ENCODE peak calls at places on chromosomes 11 and 22, in four cellular contexts. One of them, this sample, is unnamed.

GRCh38 chr11:109039611-109040010 is 374.7 kb downstream of the DDX10 start:
- DNase-seq in A549: no peak
- DNase-seq in esophagus squamous epithelium: no peak
- DNase-seq in Peyer's patch: no peak
- DNase-seq in this sample: no peak

GRCh38 chr22:41578818-41579217 is 10.8 kb downstream of the PMM1 start:
- DNase-seq in Peyer's patch: no peak
- DNase-seq in esophagus squamous epithelium: no peak
- DNase-seq in A549: no peak
- DNase-seq in this sample: no peak

GRCh38 chr22:19478466-19479357 is at the start of gene UFD1:
- DNase-seq in A549: peak; percentile 78
- DNase-seq in Peyer's patch: peak; percentile 90
- DNase-seq in esophagus squamous epithelium: no peak
- DNase-seq in this sample: peak; percentile 82

GRCh38 chr11:69437001-69437875 is 44.2 kb upstream of the LINC01488 start:
- DNase-seq in esophagus squamous epithelium: no peak
- DNase-seq in Peyer's patch: no peak
- DNase-seq in A549: peak; percentile 73
- DNase-seq in this sample: no peak

GRCh38 chr11:44595006-44595405 is 29.5 kb downstream of the CD82 start:
- DNase-seq in A549: no peak
- DNase-seq in esophagus squamous epithelium: no peak
- DNase-seq in Peyer's patch: no peak
- DNase-seq in this sample: no peak

GRCh38 chr11:28058333-28058732 is 49.6 kb downstream of the KIF18A start:
- DNase-seq in esophagus squamous epithelium: no peak
- DNase-seq in Peyer's patch: no peak
- DNase-seq in A549: peak; percentile 47
- DNase-seq in this sample: no peak

GRCh38 chr11:61949169-61950034 is 749 bp upstream of the BEST1 start:
- DNase-seq in esophagus squamous epithelium: no peak
- DNase-seq in A549: peak; percentile 71
- DNase-seq in Peyer's patch: no peak
- DNase-seq in this sample: no peak

GRCh38 chr11:96622026-96622634 is 232.3 kb downstream of the JRKL start:
- DNase-seq in esophagus squamous epithelium: no peak
- DNase-seq in Peyer's patch: no peak
- DNase-seq in A549: no peak
- DNase-seq in this sample: no peak

GRCh38 chr11:15972838-15973237 is 383.5 kb downstream of the SOX6 start:
- DNase-seq in Peyer's patch: no peak
- DNase-seq in A549: no peak
- DNase-seq in esophagus squamous epithelium: no peak
- DNase-seq in this sample: no peak

GRCh38 chr22:31122532-31123291 is at the start of gene INPP5J:
- DNase-seq in esophagus squamous epithelium: no peak
- DNase-seq in Peyer's patch: peak; percentile 89
- DNase-seq in A549: peak; percentile 24
- DNase-seq in this sample: no peak

GRCh38 chr22:22388055-22388454 is 120.5 kb downstream of the ZNF280B start:
- DNase-seq in Peyer's patch: no peak
- DNase-seq in A549: no peak
- DNase-seq in esophagus squamous epithelium: no peak
- DNase-seq in this sample: no peak

GRCh38 chr11:75308116-75308515 is 43.3 kb downstream of the ARRB1 start:
- DNase-seq in Peyer's patch: peak; percentile 34
- DNase-seq in A549: no peak
- DNase-seq in esophagus squamous epithelium: no peak
- DNase-seq in this sample: no peak

DNA sequence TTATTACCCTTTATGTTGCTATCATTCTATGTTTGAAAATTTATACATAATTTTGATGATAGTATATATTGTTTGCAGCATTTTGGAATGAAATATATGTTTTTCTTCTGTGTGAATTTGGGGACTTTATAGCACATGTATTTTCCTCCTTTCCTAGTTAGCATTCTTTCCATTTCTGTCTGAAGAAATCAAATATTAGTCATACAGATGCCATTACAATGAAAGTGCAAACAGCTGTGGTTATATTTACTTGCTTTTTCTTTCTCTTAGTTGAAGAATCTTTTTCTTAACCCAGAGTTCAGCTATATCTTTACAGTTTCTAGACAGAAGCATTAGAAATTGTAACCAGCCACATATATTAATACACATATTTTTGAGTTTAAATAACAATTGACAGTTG is 753.1 kb upstream of the ARHGAP42 start:
- DNase-seq in Peyer's patch: no peak
- DNase-seq in A549: no peak
- DNase-seq in esophagus squamous epithelium: no peak
- DNase-seq in this sample: no peak
- H3K9me3 ChIP-seq in Peyer's patch: no peaks in the 10 kb centered on the region
- H3K9me3 ChIP-seq in A549: no peaks in the 10 kb centered on the region
- H3K9me3 ChIP-seq in esophagus squamous epithelium: no peaks in the 10 kb centered on the region
- H3K9me3 ChIP-seq in this sample: no peaks in the 10 kb centered on the region

GRCh38 chr11:130171534-130171933 is 12.0 kb downstream of the ST14 start:
- DNase-seq in esophagus squamous epithelium: no peak
- DNase-seq in Peyer's patch: no peak
- DNase-seq in A549: no peak
- DNase-seq in this sample: no peak
- TF ChIP-seq CTCF in esophagus squamous epithelium: no peak
- TF ChIP-seq CTCF in Peyer's patch: no peak
- TF ChIP-seq CTCF in A549: no peak
- TF ChIP-seq CTCF in this sample: no peak

GRCh38 chr11:122817121-122817520 is 21.2 kb upstream of the CRTAM start:
- DNase-seq in Peyer's patch: no peak
- DNase-seq in esophagus squamous epithelium: no peak
- DNase-seq in A549: no peak
- DNase-seq in this sample: no peak

GRCh38 chr11:122823564-122823963 is 14.7 kb upstream of the CRTAM start:
- DNase-seq in Peyer's patch: no peak
- DNase-seq in A549: no peak
- DNase-seq in esophagus squamous epithelium: no peak
- DNase-seq in this sample: no peak

GRCh38 chr11:122820158-122820557 is 18.1 kb upstream of the CRTAM start:
- DNase-seq in esophagus squamous epithelium: no peak
- DNase-seq in A549: no peak
- DNase-seq in Peyer's patch: no peak
- DNase-seq in this sample: no peak

GRCh38 chr11:122816701-122817100 is 21.6 kb upstream of the CRTAM start:
- DNase-seq in esophagus squamous epithelium: no peak
- DNase-seq in Peyer's patch: no peak
- DNase-seq in A549: no peak
- DNase-seq in this sample: no peak

DNA sequence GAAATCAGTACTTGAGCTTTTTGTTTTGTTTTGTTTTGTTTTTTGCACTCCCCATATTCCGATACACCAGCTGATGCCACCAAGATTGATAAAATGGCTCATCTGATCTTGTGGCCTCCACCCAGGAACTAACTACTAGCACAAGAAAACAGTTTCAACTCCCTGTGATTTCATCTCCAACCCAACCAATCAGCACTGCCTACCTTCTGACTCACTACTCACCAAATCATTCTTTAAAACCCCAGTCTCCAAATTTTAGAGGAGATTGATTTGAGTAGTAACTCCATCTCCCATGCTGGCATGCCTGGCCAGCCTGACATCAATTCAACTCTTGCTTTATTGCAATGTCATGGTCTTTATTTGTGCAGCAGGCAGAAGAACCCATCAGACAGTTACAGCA is 16.1 kb upstream of the CRTAM start:
- DNase-seq in Peyer's patch: no peak
- DNase-seq in esophagus squamous epithelium: no peak
- DNase-seq in A549: no peak
- DNase-seq in this sample: no peak
- H3K9me3 ChIP-seq in Peyer's patch: no peaks in the 10 kb centered on the region
- H3K9me3 ChIP-seq in esophagus squamous epithelium: no peaks in the 10 kb centered on the region
- H3K9me3 ChIP-seq in A549: no peaks in the 10 kb centered on the region
- H3K9me3 ChIP-seq in this sample: no peaks in the 10 kb centered on the region

DNA sequence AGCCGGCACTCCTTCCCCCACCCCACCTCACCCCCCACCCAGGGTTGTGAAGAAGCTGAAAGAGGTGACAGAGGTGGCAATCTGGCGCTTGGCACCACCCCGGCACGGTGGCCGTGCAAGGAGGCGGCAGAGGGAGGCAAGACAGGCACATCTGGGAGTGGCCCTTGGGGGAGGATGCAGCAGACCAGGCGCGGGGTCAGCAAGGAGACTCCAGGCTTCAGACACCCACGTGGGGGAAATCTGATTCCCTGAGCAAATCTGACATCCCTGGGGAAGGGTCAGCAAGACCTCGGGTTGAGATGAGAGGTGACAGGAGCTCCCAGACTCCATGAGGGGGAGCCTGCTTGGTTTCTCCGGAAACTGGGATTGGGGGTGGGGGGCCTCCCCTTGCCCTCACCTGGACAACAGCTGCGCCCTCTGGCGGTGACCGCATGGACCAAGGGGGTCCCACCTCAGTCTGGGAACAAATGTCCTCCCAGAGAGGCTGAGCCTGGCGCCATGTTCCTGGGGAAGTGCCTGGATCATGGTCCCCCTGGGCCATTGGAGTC is 4.0 kb upstream of the RCOR2 start:
- DNase-seq in esophagus squamous epithelium: no peak
- DNase-seq in A549: no peak
- DNase-seq in Peyer's patch: no peak
- DNase-seq in this sample: peak; percentile 45
- TF ChIP-seq CTCF in esophagus squamous epithelium: no peak
- TF ChIP-seq CTCF in A549: peak; percentile 47
- TF ChIP-seq CTCF in Peyer's patch: peak; percentile 18
- TF ChIP-seq CTCF in this sample: peak; percentile 27

GRCh38 chr11:103749158-103749557 is 287.3 kb upstream of the DDI1 start:
- DNase-seq in Peyer's patch: no peak
- DNase-seq in esophagus squamous epithelium: no peak
- DNase-seq in A549: no peak
- DNase-seq in this sample: no peak
- H3K9me3 ChIP-seq in Peyer's patch: no peaks in the 10 kb centered on the region
- H3K9me3 ChIP-seq in esophagus squamous epithelium: peaks cover 5% of the 10 kb centered on the region
- H3K9me3 ChIP-seq in A549: peaks cover 5% of the 10 kb centered on the region
- H3K9me3 ChIP-seq in this sample: no peaks in the 10 kb centered on the region

GRCh38 chr11:134287561-134287960 is 11.4 kb downstream of the GLB1L3 start:
- DNase-seq in Peyer's patch: no peak
- DNase-seq in esophagus squamous epithelium: no peak
- DNase-seq in A549: no peak
- DNase-seq in this sample: no peak
- TF ChIP-seq CTCF in Peyer's patch: no peak
- TF ChIP-seq CTCF in esophagus squamous epithelium: no peak
- TF ChIP-seq CTCF in A549: no peak
- TF ChIP-seq CTCF in this sample: no peak

GRCh38 chr11:127412722-127413121 is 412.2 kb upstream of the KIRREL3 start:
- DNase-seq in Peyer's patch: no peak
- DNase-seq in esophagus squamous epithelium: no peak
- DNase-seq in A549: no peak
- DNase-seq in this sample: no peak
- H3K9me3 ChIP-seq in Peyer's patch: no peaks in the 10 kb centered on the region
- H3K9me3 ChIP-seq in esophagus squamous epithelium: peaks cover 4% of the 10 kb centered on the region
- H3K9me3 ChIP-seq in A549: no peaks in the 10 kb centered on the region
- H3K9me3 ChIP-seq in this sample: no peaks in the 10 kb centered on the region

DNA sequence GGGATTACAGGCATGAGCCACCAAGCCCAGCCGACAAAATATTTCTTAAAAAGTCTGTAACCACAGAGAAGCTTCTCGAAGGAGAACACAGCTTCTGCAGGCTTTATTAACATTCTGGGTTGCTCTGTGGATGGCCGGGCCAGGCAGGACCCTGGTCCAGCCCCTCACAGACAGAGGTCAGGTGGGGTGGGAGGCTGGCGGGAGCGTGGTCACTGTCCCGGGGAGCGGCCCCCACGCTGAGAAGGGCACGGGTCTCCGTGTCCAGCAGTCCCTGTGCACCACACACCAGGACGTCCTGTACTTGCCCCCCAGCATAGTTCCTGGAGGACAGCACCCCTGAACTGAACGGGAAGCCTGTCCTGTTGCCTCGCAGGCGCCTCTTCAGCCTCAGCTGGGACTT is 19.4 kb downstream of the DRD4 start:
- DNase-seq in esophagus squamous epithelium: no peak
- DNase-seq in Peyer's patch: no peak
- DNase-seq in A549: no peak
- DNase-seq in this sample: no peak
- TF ChIP-seq CTCF in esophagus squamous epithelium: no peak
- TF ChIP-seq CTCF in Peyer's patch: no peak
- TF ChIP-seq CTCF in A549: no peak
- TF ChIP-seq CTCF in this sample: no peak